ENCODE peak calls at places on chromosomes 13 and 19, in eight cellular contexts. B is bronchial epithelial cell, C is astrocyte of the spinal cord, Z is cardiac muscle cell, R is lower leg skin, X is Panc1, E is cardiac fibroblast, Q is endodermal cell. U is an unnamed sample.

GRCh38 chr13:66224644-66225043 is 1005.5 kb downstream of the PCDH9 start:
- DNase-seq in B (no peak), C (no peak), Z (no peak), R (no peak), X (no peak), E (no peak), Q (peak), U (peak)

GRCh38 chr13:52128714-52129700 is at the start of gene NEK5:
- DNase-seq in B (peak), C (peak), Z (peak), R (peak), X (no peak), E (peak), Q (peak), U (peak)

GRCh38 chr13:46751811-46752635 is 44.9 kb downstream of the ESD start:
- DNase-seq in B (no peak), C (peak), Z (no peak), R (no peak), X (no peak), E (peak), Q (no peak), U (no peak)

GRCh38 chr19:23439623-23440022 is 44.4 kb upstream of the ZNF91 start:
- DNase-seq in B (no peak), C (no peak), Z (no peak), R (no peak), X (no peak), E (no peak), Q (peak), U (no peak)

GRCh38 chr19:33660426-33661160 is 38.8 kb downstream of the CHST8 start:
- DNase-seq in B (no peak), C (no peak), Z (no peak), R (no peak), X (no peak), E (no peak), Q (no peak), U (no peak)

GRCh38 chr19:54952591-54953344 is 5.4 kb upstream of the NLRP7 start:
- DNase-seq in B (peak), C (peak), Z (no peak), R (no peak), X (no peak), E (peak), Q (peak), U (no peak)

GRCh38 chr19:41843371-41843770 is 1.1 kb downstream of the LYPD4 start:
- DNase-seq in B (no peak), C (no peak), Z (no peak), R (no peak), X (no peak), E (no peak), Q (no peak), U (no peak)

GRCh38 chr13:26952551-26953138 is 192.1 kb upstream of the GPR12 start:
- DNase-seq in B (no peak), C (no peak), Z (no peak), R (no peak), X (no peak), E (no peak), Q (no peak), U (no peak)

GRCh38 chr19:42563352-42564210 is 31.1 kb downstream of the CEACAM8 start:
- DNase-seq in B (peak), C (peak), Z (peak), R (no peak), X (peak), E (peak), Q (peak), U (no peak)

GRCh38 chr19:15609261-15609660 is 5.8 kb upstream of the CYP4F8 start:
- DNase-seq in B (no peak), C (no peak), Z (no peak), R (no peak), X (no peak), E (no peak), Q (no peak), U (no peak)

GRCh38 chr19:16588089-16588823 is 16.0 kb upstream of the SLC35E1 start:
- DNase-seq in B (no peak), C (peak), Z (peak), R (no peak), X (no peak), E (peak), Q (no peak), U (no peak)

GRCh38 chr19:30071871-30072270 is 129.8 kb downstream of the URI1 start:
- DNase-seq in B (no peak), C (no peak), Z (no peak), R (no peak), X (no peak), E (no peak), Q (peak), U (no peak)

GRCh38 chr13:35139591-35139990 is 197.5 kb downstream of the NBEA start:
- DNase-seq in B (peak), C (peak), Z (no peak), R (no peak), X (no peak), E (peak), Q (no peak), U (no peak)

GRCh38 chr13:50388481-50388880 is 373.2 kb downstream of the KCNRG start:
- DNase-seq in B (no peak), C (no peak), Z (no peak), R (no peak), X (no peak), E (no peak), Q (no peak), U (no peak)

GRCh38 chr19:16441661-16442071 is 30.1 kb downstream of the EPS15L1 start:
- DNase-seq in B (no peak), C (no peak), Z (peak), R (no peak), X (no peak), E (no peak), Q (peak), U (no peak)

GRCh38 chr13:59424661-59425060 is 739.1 kb downstream of the DIAPH3 start:
- DNase-seq in B (peak), C (peak), Z (no peak), R (no peak), X (no peak), E (peak), Q (no peak), U (no peak)

GRCh38 chr13:42377640-42378382 is 105.9 kb downstream of the AKAP11 start:
- DNase-seq in B (no peak), C (peak), Z (no peak), R (no peak), X (no peak), E (no peak), Q (no peak), U (no peak)

GRCh38 chr19:29806098-29806866 is 5.5 kb upstream of the CCNE1 start:
- DNase-seq in B (no peak), C (no peak), Z (peak), R (no peak), X (no peak), E (peak), Q (peak), U (peak)

GRCh38 chr13:110317496-110318195 is 10.6 kb downstream of the COL4A2 start:
- DNase-seq in B (no peak), C (no peak), Z (no peak), R (no peak), X (no peak), E (no peak), Q (no peak), U (no peak)

GRCh38 chr19:21505459-21506393 is at the start of gene ZNF429:
- DNase-seq in B (peak), C (peak), Z (peak), R (peak), X (peak), E (peak), Q (peak), U (peak)

DNA sequence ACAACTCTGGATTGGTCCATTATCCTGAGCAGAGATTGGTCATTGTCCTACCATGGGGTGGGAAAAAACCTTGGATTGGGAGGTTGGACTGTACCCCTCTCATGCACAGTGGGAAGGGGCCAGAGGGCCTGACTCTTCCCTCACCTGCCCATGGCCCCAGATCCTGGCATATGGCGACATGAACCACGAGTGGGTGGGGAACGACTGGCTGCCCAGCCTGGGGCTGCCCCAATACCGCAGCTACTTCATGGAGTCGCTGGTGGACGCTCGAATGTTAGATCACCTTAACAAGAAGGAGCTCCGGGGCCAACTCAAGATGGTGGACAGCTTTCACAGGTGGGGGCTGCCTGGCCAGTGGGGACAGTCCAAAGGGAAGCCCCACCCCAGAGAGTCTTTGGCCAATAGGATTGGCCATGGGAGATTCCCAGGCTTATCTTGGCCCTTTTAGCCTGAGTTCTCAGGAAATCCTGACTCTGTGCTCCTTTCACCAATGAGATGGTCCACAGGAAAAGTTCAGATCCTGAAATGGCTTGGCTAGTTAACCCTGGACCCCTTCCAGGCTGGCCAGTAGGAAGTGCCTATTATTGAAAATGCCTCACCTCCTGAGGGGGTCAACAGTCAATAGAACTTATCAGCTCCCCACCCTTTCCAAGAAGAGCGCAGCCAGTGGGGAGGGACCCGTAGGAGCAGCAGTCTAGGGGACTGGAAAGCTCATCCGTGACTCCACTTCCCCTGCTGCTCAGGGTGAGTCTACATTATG is 7.1 kb downstream of the HRC start:
- DNase-seq in B (no peak), C (no peak), Z (no peak), R (no peak), X (no peak), E (no peak), Q (no peak), U (no peak)
- H3K4me3 ChIP-seq in B (no peak), C (no peak), Z (peak), R (no peak), X (no peak), E (no peak), Q (peak), U (peak)

GRCh38 chr13:113726961-113727411 is 32.0 kb upstream of the TMEM255B start:
- DNase-seq in B (peak), C (peak), Z (no peak), R (no peak), X (no peak), E (peak), Q (no peak), U (no peak)
- H3K4me3 ChIP-seq in B (no peak), C (no peak), Z (no peak), R (no peak), X (peak), E (no peak), Q (peak), U (no peak)

DNA sequence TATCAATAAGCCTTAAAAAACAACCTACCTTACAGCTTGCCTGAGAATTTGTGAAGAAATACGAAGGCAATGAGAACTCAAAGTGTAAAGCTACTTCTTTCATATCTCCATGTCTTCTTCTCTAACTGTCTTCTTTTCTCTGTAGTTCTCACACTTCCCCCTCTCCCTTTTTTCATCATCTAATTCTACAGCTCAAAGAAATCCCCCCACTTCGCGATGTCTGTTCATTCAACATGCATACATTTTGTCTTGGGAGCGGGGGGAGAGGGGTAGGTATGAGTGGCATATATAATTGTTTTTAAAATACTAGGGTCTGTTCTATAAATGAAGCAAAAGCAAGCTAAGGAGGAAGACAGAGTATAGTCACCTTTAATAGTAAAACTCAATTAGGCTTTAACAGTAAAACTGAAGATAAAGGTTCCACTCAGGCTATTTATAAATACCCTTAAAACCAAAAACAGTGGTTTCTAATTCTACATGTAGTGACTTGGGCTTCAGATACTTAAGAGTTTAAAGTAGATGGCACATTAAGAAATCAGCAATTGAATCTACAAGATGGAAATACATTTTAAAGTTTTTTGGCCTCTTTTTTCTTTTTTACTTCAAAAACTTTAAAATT is 106.9 kb downstream of the KLF12 start:
- DNase-seq in B (no peak), C (no peak), Z (no peak), R (no peak), X (no peak), E (no peak), Q (no peak), U (no peak)
- H3K4me3 ChIP-seq in B (no peak), C (no peak), Z (peak), R (no peak), X (no peak), E (no peak), Q (peak), U (no peak)

DNA sequence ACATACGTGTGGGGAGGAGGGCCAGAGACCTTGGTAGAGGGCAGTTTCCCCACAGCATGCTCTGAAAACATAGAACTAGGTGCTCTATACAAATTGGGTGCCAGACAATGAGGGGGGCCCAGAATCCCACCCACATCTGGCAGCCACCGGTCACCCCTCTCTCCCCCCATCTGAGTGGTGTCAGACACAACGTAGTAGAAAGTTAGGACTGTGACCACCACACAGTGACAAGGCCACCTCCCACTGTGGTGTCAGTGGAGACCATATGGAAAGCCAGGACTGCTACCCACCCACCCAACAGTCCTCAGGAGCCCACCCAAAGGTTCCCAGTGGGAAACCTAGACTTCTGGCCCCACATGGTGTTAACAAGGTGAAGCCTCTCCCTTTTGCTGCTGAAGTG is 2.1 kb upstream of the ATP4B start:
- DNase-seq in B (no peak), C (no peak), Z (no peak), R (no peak), X (no peak), E (no peak), Q (no peak), U (no peak)
- H3K4me3 ChIP-seq in B (no peak), C (no peak), Z (no peak), R (no peak), X (no peak), E (no peak), Q (no peak), U (no peak)

GRCh38 chr19:6101991-6102390 is 8.3 kb downstream of the RFX2 start:
- DNase-seq in B (no peak), C (no peak), Z (no peak), R (no peak), X (no peak), E (no peak), Q (no peak), U (no peak)

GRCh38 chr19:6099037-6099436 is 11.3 kb downstream of the RFX2 start:
- DNase-seq in B (no peak), C (no peak), Z (no peak), R (no peak), X (no peak), E (no peak), Q (no peak), U (no peak)

GRCh38 chr19:6101291-6101690 is 9.0 kb downstream of the RFX2 start:
- DNase-seq in B (no peak), C (no peak), Z (no peak), R (no peak), X (no peak), E (no peak), Q (no peak), U (no peak)

GRCh38 chr19:6099633-6100032 is 10.7 kb downstream of the RFX2 start:
- DNase-seq in B (no peak), C (no peak), Z (peak), R (no peak), X (no peak), E (no peak), Q (no peak), U (no peak)

DNA sequence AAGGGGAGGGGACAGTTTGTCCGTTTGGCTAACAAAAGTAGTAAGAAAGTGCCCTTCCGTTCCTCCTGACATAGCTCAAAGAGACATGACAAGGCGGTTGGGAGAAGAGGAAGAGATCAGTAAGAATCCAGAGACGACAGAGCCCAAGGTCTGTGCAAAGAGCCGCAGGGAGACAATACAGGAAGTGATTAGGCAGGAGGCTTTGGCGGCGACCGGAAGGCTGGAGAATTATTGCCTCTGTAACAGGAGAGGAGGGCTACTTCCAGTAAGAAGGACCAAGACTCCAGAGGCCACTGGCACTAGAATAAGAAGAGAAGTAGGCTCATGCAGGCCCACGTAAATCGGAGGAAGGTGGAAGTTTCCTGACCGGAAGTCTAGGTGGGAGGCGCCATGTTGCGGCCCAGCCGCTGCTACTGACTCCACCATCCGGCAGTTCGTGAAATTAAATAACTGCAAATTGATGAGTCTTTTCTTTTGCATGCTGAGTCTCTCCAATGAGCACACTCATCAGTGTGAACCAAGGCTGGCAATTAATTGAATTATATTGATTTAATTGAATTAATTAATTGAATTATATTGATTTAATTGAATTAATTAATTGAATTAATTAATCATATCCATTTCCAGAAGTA is 9.9 kb downstream of the RFX2 start:
- DNase-seq in B (no peak), C (no peak), Z (no peak), R (no peak), X (no peak), E (no peak), Q (no peak), U (no peak)
- H3K4me3 ChIP-seq in B (no peak), C (no peak), Z (no peak), R (no peak), X (no peak), E (no peak), Q (no peak), U (no peak)

GRCh38 chr19:10661946-10662345 is 7.8 kb downstream of the ILF3 start:
- DNase-seq in B (no peak), C (no peak), Z (no peak), R (no peak), X (no peak), E (no peak), Q (no peak), U (no peak)
- H3K4me3 ChIP-seq in B (no peak), C (no peak), Z (no peak), R (no peak), X (no peak), E (no peak), Q (no peak), U (no peak)

GRCh38 chr19:3095375-3096191 is 1.4 kb downstream of the GNA11 start:
- DNase-seq in B (peak), C (no peak), Z (peak), R (no peak), X (no peak), E (no peak), Q (peak), U (no peak)

GRCh38 chr19:3094638-3095374 is 644 bp downstream of the GNA11 start:
- DNase-seq in B (no peak), C (peak), Z (peak), R (no peak), X (no peak), E (peak), Q (peak), U (no peak)

GRCh38 chr19:3096902-3097326 is 2.8 kb downstream of the GNA11 start:
- DNase-seq in B (no peak), C (no peak), Z (no peak), R (no peak), X (no peak), E (no peak), Q (no peak), U (no peak)

GRCh38 chr19:3097442-3097871 is 3.3 kb downstream of the GNA11 start:
- DNase-seq in B (no peak), C (no peak), Z (no peak), R (no peak), X (no peak), E (no peak), Q (no peak), U (no peak)

GRCh38 chr19:3096267-3096901 is 2.2 kb downstream of the GNA11 start:
- DNase-seq in B (no peak), C (no peak), Z (no peak), R (no peak), X (no peak), E (no peak), Q (no peak), U (no peak)
- H3K4me3 ChIP-seq in B (no peak), C (peak), Z (peak), R (no peak), X (peak), E (peak), Q (peak), U (no peak)

U was measured in iPS DF 6.9.